ENCODE peak calls at places on chromosomes 16 and 17, in five cellular contexts. One of them, this sample, is unnamed.

GRCh38 chr16:52436646-52437645 is 110.0 kb downstream of the TOX3 start:
- DNase-seq in K562: no peak
- DNase-seq in AG04449: no peak
- DNase-seq in HCT116: no peak
- DNase-seq in cardiac fibroblast: no peak
- DNase-seq in this sample: no peak

GRCh38 chr16:14436410-14436955 is 193.6 kb downstream of the PARN start:
- DNase-seq in K562: no peak
- DNase-seq in AG04449: no peak
- DNase-seq in HCT116: no peak
- DNase-seq in cardiac fibroblast: no peak
- DNase-seq in this sample: no peak

GRCh38 chr17:5901731-5902660 is 168.2 kb upstream of the WSCD1 start:
- DNase-seq in K562: no peak
- DNase-seq in AG04449: no peak
- DNase-seq in HCT116: no peak
- DNase-seq in cardiac fibroblast: no peak
- DNase-seq in this sample: no peak

GRCh38 chr16:67229906-67230808 is 3.2 kb downstream of the TMEM208 start:
- DNase-seq in K562: no peak
- DNase-seq in AG04449: no peak
- DNase-seq in HCT116: no peak
- DNase-seq in cardiac fibroblast: no peak
- DNase-seq in this sample: no peak

GRCh38 chr17:74271902-74272563 is 2.0 kb upstream of the DNAI2 start:
- DNase-seq in K562: no peak
- DNase-seq in AG04449: no peak
- DNase-seq in HCT116: no peak
- DNase-seq in cardiac fibroblast: no peak
- DNase-seq in this sample: peak; percentile 59

GRCh38 chr17:40540448-40540847 is 24.8 kb downstream of the CCR7 start:
- DNase-seq in K562: no peak
- DNase-seq in AG04449: no peak
- DNase-seq in HCT116: no peak
- DNase-seq in cardiac fibroblast: no peak
- DNase-seq in this sample: no peak

GRCh38 chr17:77455111-77455877 is 314.5 kb downstream of the SEC14L1 start:
- DNase-seq in K562: no peak
- DNase-seq in AG04449: no peak
- DNase-seq in HCT116: no peak
- DNase-seq in cardiac fibroblast: peak; percentile 93
- DNase-seq in this sample: no peak

GRCh38 chr17:40303009-40303657 is 5.8 kb upstream of the RARA start:
- DNase-seq in K562: peak; percentile 36
- DNase-seq in AG04449: no peak
- DNase-seq in HCT116: peak; percentile 35
- DNase-seq in cardiac fibroblast: peak; percentile 82
- DNase-seq in this sample: no peak

GRCh38 chr17:80663783-80664206 is 119.2 kb downstream of the RPTOR start:
- DNase-seq in K562: no peak
- DNase-seq in AG04449: no peak
- DNase-seq in HCT116: no peak
- DNase-seq in cardiac fibroblast: no peak
- DNase-seq in this sample: no peak

GRCh38 chr17:74842146-74842598 is 17.5 kb downstream of the GRIN2C start:
- DNase-seq in K562: no peak
- DNase-seq in AG04449: no peak
- DNase-seq in HCT116: no peak
- DNase-seq in cardiac fibroblast: no peak
- DNase-seq in this sample: no peak

GRCh38 chr16:66610111-66610820 is 5.8 kb downstream of the CMTM3 start:
- DNase-seq in K562: no peak
- DNase-seq in AG04449: no peak
- DNase-seq in HCT116: no peak
- DNase-seq in cardiac fibroblast: no peak
- DNase-seq in this sample: no peak

GRCh38 chr17:35891273-35891672 is 11.1 kb upstream of the CCL5 start:
- DNase-seq in K562: no peak
- DNase-seq in AG04449: no peak
- DNase-seq in HCT116: no peak
- DNase-seq in cardiac fibroblast: no peak
- DNase-seq in this sample: no peak

GRCh38 chr17:2631211-2631610 is 37.8 kb downstream of the PAFAH1B1 start:
- DNase-seq in K562: no peak
- DNase-seq in AG04449: no peak
- DNase-seq in HCT116: no peak
- DNase-seq in cardiac fibroblast: no peak
- DNase-seq in this sample: no peak

GRCh38 chr17:47693667-47694017 is 319 bp upstream of the TBKBP1 start:
- DNase-seq in K562: no peak
- DNase-seq in AG04449: no peak
- DNase-seq in HCT116: no peak
- DNase-seq in cardiac fibroblast: no peak
- DNase-seq in this sample: no peak

GRCh38 chr16:86956437-86956836 is 360.8 kb downstream of the C16orf95 start:
- DNase-seq in K562: no peak
- DNase-seq in AG04449: no peak
- DNase-seq in HCT116: no peak
- DNase-seq in cardiac fibroblast: no peak
- DNase-seq in this sample: no peak

GRCh38 chr17:45405250-45406086 is 27.2 kb downstream of the ARHGAP27 start:
- DNase-seq in K562: peak; percentile 96
- DNase-seq in AG04449: no peak
- DNase-seq in HCT116: no peak
- DNase-seq in cardiac fibroblast: no peak
- DNase-seq in this sample: peak; percentile 44
- H3K4me3 ChIP-seq in K562: peak overlapping the region; percentile 15
- H3K4me3 ChIP-seq in AG04449: peak overlapping the region; percentile 39
- H3K4me3 ChIP-seq in HCT116: no peak overlapping the region
- H3K4me3 ChIP-seq in cardiac fibroblast: peak overlapping the region; percentile 7
- H3K4me3 ChIP-seq in this sample: no peak overlapping the region

DNA sequence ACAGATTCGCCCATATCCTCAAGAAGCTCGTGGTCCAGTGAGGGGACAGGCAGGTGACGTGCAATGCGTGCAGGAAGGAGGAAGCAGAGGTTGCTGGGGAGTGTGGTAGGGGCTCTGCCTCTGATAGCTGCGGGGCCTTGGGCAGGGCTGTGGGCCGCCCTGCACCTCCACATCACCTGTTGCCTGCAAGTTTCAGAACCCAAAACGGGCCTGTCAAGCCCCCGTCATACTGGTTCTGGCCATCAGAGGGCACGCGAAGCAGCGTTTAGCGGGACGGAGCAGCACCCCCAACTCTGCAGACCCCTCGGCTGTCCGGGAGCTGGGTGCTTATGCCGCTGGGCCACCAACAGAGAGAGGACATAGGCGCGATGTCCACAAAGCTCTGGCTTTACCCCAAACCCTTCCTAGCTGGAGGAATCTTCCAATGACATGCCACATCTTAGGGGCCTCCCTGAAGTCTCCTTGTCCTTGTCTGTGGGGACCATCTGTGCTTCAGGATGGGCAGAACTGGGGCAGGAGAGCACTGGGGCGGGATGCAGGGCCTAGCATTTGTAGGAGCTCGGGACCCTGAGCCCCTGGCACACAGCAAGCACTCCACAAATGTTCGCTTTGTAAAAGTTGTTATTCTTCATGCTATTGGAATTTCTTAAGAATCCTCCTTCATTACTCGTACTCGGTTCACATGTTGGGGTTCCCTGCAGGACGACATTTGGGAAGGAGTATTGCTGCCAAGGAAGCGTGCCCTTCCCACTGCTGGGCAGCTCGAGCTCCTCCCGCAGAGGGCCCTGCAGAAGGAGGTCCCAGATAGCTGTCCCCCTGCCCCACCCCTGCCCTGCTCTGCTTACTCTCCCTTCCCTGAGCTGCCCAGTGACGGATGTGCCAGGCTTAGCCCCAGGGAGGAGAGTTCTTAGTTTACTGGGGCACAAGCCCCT is 64.3 kb downstream of the CNGB1 start:
- DNase-seq in K562: peak; percentile 38
- DNase-seq in AG04449: no peak
- DNase-seq in HCT116: no peak
- DNase-seq in cardiac fibroblast: no peak
- DNase-seq in this sample: no peak
- TF ChIP-seq CTCF in K562: peak; percentile 68
- TF ChIP-seq CTCF in AG04449: peak; percentile 47
- TF ChIP-seq CTCF in HCT116: no peak
- TF ChIP-seq CTCF in cardiac fibroblast: peak; percentile 68
- TF ChIP-seq CTCF in this sample: peak; percentile 64

GRCh38 chr16:19991614-19992013 is 82.1 kb downstream of the GPR139 start:
- DNase-seq in K562: no peak
- DNase-seq in AG04449: no peak
- DNase-seq in HCT116: no peak
- DNase-seq in cardiac fibroblast: no peak
- DNase-seq in this sample: no peak

GRCh38 chr16:19997734-19998133 is 76.0 kb downstream of the GPR139 start:
- DNase-seq in K562: no peak
- DNase-seq in AG04449: no peak
- DNase-seq in HCT116: no peak
- DNase-seq in cardiac fibroblast: no peak
- DNase-seq in this sample: no peak

GRCh38 chr16:19997264-19997663 is 76.4 kb downstream of the GPR139 start:
- DNase-seq in K562: no peak
- DNase-seq in AG04449: no peak
- DNase-seq in HCT116: no peak
- DNase-seq in cardiac fibroblast: no peak
- DNase-seq in this sample: no peak

GRCh38 chr16:19994771-19995170 is 78.9 kb downstream of the GPR139 start:
- DNase-seq in K562: no peak
- DNase-seq in AG04449: no peak
- DNase-seq in HCT116: no peak
- DNase-seq in cardiac fibroblast: no peak
- DNase-seq in this sample: no peak
- H3K4me3 ChIP-seq in K562: no peak overlapping the region
- H3K4me3 ChIP-seq in AG04449: no peak overlapping the region
- H3K4me3 ChIP-seq in HCT116: no peak overlapping the region
- H3K4me3 ChIP-seq in cardiac fibroblast: no peak overlapping the region
- H3K4me3 ChIP-seq in this sample: no peak overlapping the region

GRCh38 chr16:84228321-84228838 is 11.4 kb downstream of the KCNG4 start:
- DNase-seq in K562: peak; percentile 83
- DNase-seq in AG04449: peak; percentile 36
- DNase-seq in HCT116: peak; percentile 76
- DNase-seq in cardiac fibroblast: peak; percentile 92
- DNase-seq in this sample: peak; percentile 94
- TF ChIP-seq CTCF in K562: no peak
- TF ChIP-seq CTCF in AG04449: no peak
- TF ChIP-seq CTCF in HCT116: no peak
- TF ChIP-seq CTCF in cardiac fibroblast: no peak
- TF ChIP-seq CTCF in this sample: no peak